ENCODE peak calls at places on chromosomes 12 and 14, in ten cellular contexts. K, H, S, Y, T, P, R, A, X and B are unnamed samples.

GRCh38 chr12:98895086-98895651 is 250.1 kb downstream of the APAF1 start:
- DNase-seq in K (no peak), H (no peak), S (no peak), Y (peak), T (no peak), P (no peak), R (no peak), A (peak), X (no peak), B (no peak)

GRCh38 chr12:12357697-12358476 is 1.0 kb downstream of the BORCS5 start:
- DNase-seq in K (no peak), H (no peak), S (no peak), Y (peak), T (peak), P (no peak), R (no peak), A (no peak), X (no peak), B (no peak)

GRCh38 chr12:58425481-58426392 is 484.4 kb downstream of the ATP23 start:
- DNase-seq in K (peak), H (no peak), S (peak), Y (peak), T (no peak), P (peak), R (peak), A (no peak), X (peak), B (peak)

GRCh38 chr14:89695846-89696245 is 258.7 kb downstream of the EFCAB11 start:
- DNase-seq in K (no peak), H (no peak), S (no peak), Y (no peak), T (no peak), P (no peak), R (no peak), A (no peak), X (no peak), B (no peak)

GRCh38 chr14:89957791-89958190 is 2.1 kb downstream of the TDP1 start:
- DNase-seq in K (no peak), H (no peak), S (no peak), Y (peak), T (no peak), P (no peak), R (no peak), A (no peak), X (no peak), B (no peak)

GRCh38 chr14:85564841-85565527 is 35.0 kb downstream of the FLRT2 start:
- DNase-seq in K (no peak), H (no peak), S (no peak), Y (no peak), T (no peak), P (no peak), R (no peak), A (no peak), X (no peak), B (no peak)

GRCh38 chr14:77303417-77304156 is 17.1 kb downstream of the POMT2 start:
- DNase-seq in K (no peak), H (no peak), S (peak), Y (peak), T (peak), P (peak), R (peak), A (no peak), X (peak), B (peak)

GRCh38 chr12:20220339-20220738 is 148.0 kb upstream of the PDE3A start:
- DNase-seq in K (no peak), H (no peak), S (peak), Y (no peak), T (no peak), P (no peak), R (no peak), A (no peak), X (peak), B (peak)

GRCh38 chr14:54650331-54651017 is 83.5 kb downstream of the SAMD4A start:
- DNase-seq in K (no peak), H (no peak), S (peak), Y (peak), T (no peak), P (peak), R (peak), A (no peak), X (peak), B (peak)

GRCh38 chr12:69993433-69993832 is 168.4 kb downstream of the MYRFL start:
- DNase-seq in K (no peak), H (no peak), S (no peak), Y (no peak), T (no peak), P (no peak), R (no peak), A (no peak), X (no peak), B (no peak)

GRCh38 chr14:96149131-96149530 is 55.5 kb upstream of the BDKRB2 start:
- DNase-seq in K (no peak), H (no peak), S (no peak), Y (no peak), T (no peak), P (no peak), R (no peak), A (peak), X (no peak), B (no peak)

GRCh38 chr14:101839236-101839635 is 77.7 kb downstream of the PPP2R5C start:
- DNase-seq in K (no peak), H (no peak), S (no peak), Y (no peak), T (no peak), P (no peak), R (no peak), A (no peak), X (no peak), B (no peak)